ENCODE peak calls at places on chromosomes 12 and 14, in eight cellular contexts. G is stimulated activated CD4-positive, alpha-beta T cell treated with anti-CD3 and anti-CD28 coated beads, Interleukin-15, amount 100 ng/mL, for 24 hours; M is stimulated activated CD8-positive, alpha-beta memory T cell treated with anti-CD3 and anti-CD28 coated beads, Interleukin-4, amount 100 ng/mL, for 4 hours; X is NCI-H1092; D is fibroblast of lung; O is kidney glomerular epithelial cell; W is ELF-1; T is breast epithelium. V is an unnamed sample.

GRCh38 chr14:104386281-104386841 is 193.2 kb upstream of the C14orf180 start:
- DNase-seq in M (no peak), O (no peak), D (no peak), X (no peak), T (peak), W (no peak), G (no peak), V (no peak)

GRCh38 chr12:58388261-58388660 is 446.9 kb downstream of the ATP23 start:
- DNase-seq in D (peak), T (no peak), G (no peak), X (no peak), W (no peak), M (no peak), O (no peak), V (no peak)

GRCh38 chr12:59660148-59660547 is 64.3 kb downstream of the SLC16A7 start:
- DNase-seq in X (no peak), G (no peak), M (no peak), W (no peak), D (no peak), O (no peak), T (no peak), V (no peak)

GRCh38 chr12:39012870-39013269 is 107.5 kb upstream of the CPNE8 start:
- DNase-seq in T (no peak), X (no peak), M (no peak), O (peak), W (no peak), D (peak), G (no peak), V (no peak)

GRCh38 chr12:11723993-11724392 is 74.5 kb downstream of the ETV6 start:
- DNase-seq in W (peak), X (no peak), D (peak), M (no peak), T (no peak), G (no peak), O (no peak), V (no peak)

GRCh38 chr12:100868487-100868886 is 73.9 kb downstream of the ANO4 start:
- DNase-seq in W (no peak), O (peak), G (no peak), M (no peak), T (no peak), X (no peak), D (peak), V (no peak)

GRCh38 chr14:61528591-61529021 is 166.7 kb upstream of the HIF1A start:
- DNase-seq in M (no peak), W (no peak), O (no peak), T (no peak), G (peak), D (peak), X (no peak), V (peak)

GRCh38 chr12:401235-402126 is at the start of gene CCDC77:
- DNase-seq in O (no peak), T (peak), G (peak), X (no peak), D (peak), M (peak), W (peak), V (peak)

GRCh38 chr12:122182887-122183587 is at the start of gene LRRC43:
- DNase-seq in D (peak), W (peak), G (peak), X (peak), O (no peak), T (no peak), M (no peak), V (peak)

V was measured in stimulated activated naive CD8-positive, alpha-beta T cell treated with anti-CD3 and anti-CD28 coated beads, Interleukin-15, Interleukin-2, amounts not matched to agents 100 U/mL and 50 U/mL, for 24 hours.